ENCODE peak calls at places on chromosomes 3 and 15, in seven cellular contexts. P is K562, T is GM12891, N is SK-N-SH, U is GM12878, M is H1, F is HepG2. X is an unnamed sample.

GRCh38 chr3:57689367-57690053 is 3.4 kb downstream of the DENND6A start:
- DNase-seq in P (peak; percentile 11), T (no peak), N (no peak), U (no peak), M (no peak), F (no peak), X (no peak)

GRCh38 chr3:123158330-123158729 is 43.4 kb upstream of the SEC22A start:
- DNase-seq in P (no peak), T (no peak), N (peak; percentile 19), U (no peak), M (peak; percentile 6), F (no peak), X (no peak)

GRCh38 chr3:62525276-62525675 is 151.9 kb upstream of the FEZF2 start:
- DNase-seq in P (no peak), T (no peak), N (no peak), U (no peak), M (no peak), F (no peak), X (no peak)

GRCh38 chr15:67050062-67050461 is 15.3 kb upstream of the SMAD3 start:
- DNase-seq in P (no peak), T (no peak), N (no peak), U (no peak), M (no peak), F (no peak), X (no peak)

GRCh38 chr3:32217339-32217738 is 21.1 kb upstream of the CMTM8 start:
- DNase-seq in P (no peak), T (no peak), N (no peak), U (no peak), M (no peak), F (peak; percentile 54), X (no peak)

GRCh38 chr3:52126500-52126899 is 27.7 kb downstream of the POC1A start:
- DNase-seq in P (no peak), T (no peak), N (no peak), U (no peak), M (no peak), F (no peak), X (no peak)

GRCh38 chr3:104629038-104629437 is 737.7 kb upstream of the ALCAM start:
- DNase-seq in P (no peak), T (no peak), N (no peak), U (no peak), M (no peak), F (no peak), X (no peak)

GRCh38 chr3:4306860-4307259 is 3.7 kb downstream of the SETMAR start:
- DNase-seq in P (no peak), T (no peak), N (no peak), U (no peak), M (no peak), F (no peak), X (no peak)

GRCh38 chr15:33028495-33028894 is 166.0 kb downstream of the FMN1 start:
- DNase-seq in P (no peak), T (no peak), N (peak; percentile 21), U (no peak), M (no peak), F (no peak), X (no peak)

GRCh38 chr15:101250331-101250730 is 1.5 kb downstream of the CHSY1 start:
- DNase-seq in P (no peak), T (no peak), N (no peak), U (no peak), M (no peak), F (no peak), X (no peak)

GRCh38 chr15:26771168-26771916 is 1.5 kb downstream of the GABRB3 start:
- DNase-seq in P (no peak), T (no peak), N (peak; percentile 60), U (no peak), M (peak; percentile 93), F (peak; percentile 2), X (no peak)

GRCh38 chr3:197713477-197713822 is 23.3 kb downstream of the RUBCN start:
- DNase-seq in P (no peak), T (no peak), N (no peak), U (no peak), M (no peak), F (no peak), X (no peak)

GRCh38 chr3:20401253-20401652 is 215.2 kb upstream of the SGO1 start:
- DNase-seq in P (no peak), T (no peak), N (no peak), U (no peak), M (no peak), F (no peak), X (no peak)
- TF ChIP-seq TAF1 in P (no peak), T (no peak), N (no peak), U (no peak), M (no peak), F (no peak), X (no peak)

GRCh38 chr3:187713504-187713903 is 11.1 kb upstream of the RTP2 start:
- DNase-seq in P (peak; percentile 23), T (no peak), N (no peak), U (no peak), M (no peak), F (peak; percentile 61), X (no peak)
- TF ChIP-seq TAF1 in P (no peak), T (no peak), N (no peak), U (no peak), M (no peak), F (no peak), X (no peak)

DNA sequence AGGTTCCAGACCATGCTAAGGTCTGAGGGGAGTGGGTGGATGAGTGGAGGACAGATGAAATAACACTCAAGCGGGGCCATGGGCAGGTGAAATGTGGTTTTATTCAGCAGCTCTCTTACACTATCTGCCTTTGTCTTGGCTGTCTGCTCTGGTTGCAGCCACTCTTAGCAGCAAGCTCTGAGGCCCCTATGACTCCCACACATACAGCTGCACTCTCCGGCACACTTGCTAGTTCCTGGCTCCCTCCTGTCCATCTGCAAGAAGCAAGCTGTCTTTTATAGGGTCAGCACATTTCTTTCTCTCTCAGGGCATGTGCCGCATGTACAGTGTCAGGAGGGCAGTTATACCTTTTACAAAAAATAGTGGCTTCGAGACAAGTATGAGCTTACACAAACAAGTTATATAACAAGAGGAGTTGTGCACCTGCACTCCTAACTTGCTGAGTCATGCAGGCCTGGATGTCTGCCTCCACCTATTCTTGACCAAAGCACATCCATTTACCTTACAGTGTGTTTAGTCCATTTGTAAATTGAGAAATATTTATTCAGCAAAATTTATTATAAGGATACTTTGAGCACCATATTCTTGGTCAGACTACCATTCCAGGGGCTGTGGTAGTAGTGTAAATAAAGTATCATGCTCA is 683.7 kb upstream of the CBLB start:
- DNase-seq in P (no peak), T (no peak), N (no peak), U (no peak), M (no peak), F (no peak), X (no peak)
- TF ChIP-seq TAF1 in P (no peak), T (no peak), N (no peak), U (no peak), M (no peak), F (no peak), X (no peak)

DNA sequence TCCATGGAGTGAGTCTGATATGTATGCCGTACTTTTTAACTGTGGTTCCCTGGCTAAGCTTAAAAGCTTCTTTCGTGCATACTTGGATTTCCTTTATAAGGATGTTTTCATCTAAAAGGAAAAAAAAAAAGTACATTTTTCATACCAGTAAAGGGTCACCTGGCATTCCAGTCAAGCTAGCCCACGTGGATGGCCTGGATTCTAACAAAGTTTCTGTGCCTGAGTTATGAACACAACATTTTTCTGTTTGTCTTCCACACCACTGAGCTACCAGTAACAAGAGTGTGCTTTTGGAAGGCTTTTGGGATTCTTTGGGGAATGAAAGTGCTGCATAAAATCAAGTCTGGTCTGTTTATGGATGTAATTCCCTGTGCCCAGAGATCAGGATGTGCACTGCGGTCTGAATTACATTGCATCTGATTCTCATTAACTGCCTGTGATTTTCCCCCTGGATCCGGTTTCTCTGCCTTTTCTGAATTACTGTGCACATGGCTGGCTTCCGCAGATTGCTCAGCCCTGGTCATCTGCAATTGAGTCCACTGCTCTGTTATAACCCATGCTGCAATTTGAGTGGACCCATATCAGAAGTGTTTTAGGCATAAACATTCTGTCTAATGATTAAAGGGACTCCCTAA is 38.3 kb upstream of the MAGI1 start:
- DNase-seq in P (no peak), T (no peak), N (peak; percentile 78), U (no peak), M (no peak), F (no peak), X (no peak)
- TF ChIP-seq TAF1 in P (no peak), T (no peak), N (peak; percentile 24), U (no peak), M (no peak), F (no peak), X (no peak)

GRCh38 chr15:99580061-99580460 is 14.3 kb downstream of the MEF2A start:
- DNase-seq in P (no peak), T (no peak), N (no peak), U (no peak), M (no peak), F (no peak), X (no peak)

GRCh38 chr15:99582508-99582960 is 16.8 kb downstream of the MEF2A start:
- DNase-seq in P (no peak), T (no peak), N (no peak), U (no peak), M (no peak), F (no peak), X (no peak)

GRCh38 chr15:99578809-99579208 is 13.0 kb downstream of the MEF2A start:
- DNase-seq in P (no peak), T (no peak), N (no peak), U (no peak), M (no peak), F (no peak), X (no peak)

GRCh38 chr15:99586121-99586520 is 20.3 kb downstream of the MEF2A start:
- DNase-seq in P (no peak), T (no peak), N (no peak), U (no peak), M (no peak), F (no peak), X (no peak)

GRCh38 chr15:99584081-99584600 is 18.4 kb downstream of the MEF2A start:
- DNase-seq in P (no peak), T (no peak), N (no peak), U (no peak), M (no peak), F (no peak), X (no peak)
- TF ChIP-seq TAF1 in P (no peak), T (no peak), N (no peak), U (no peak), M (no peak), F (no peak), X (no peak)

DNA sequence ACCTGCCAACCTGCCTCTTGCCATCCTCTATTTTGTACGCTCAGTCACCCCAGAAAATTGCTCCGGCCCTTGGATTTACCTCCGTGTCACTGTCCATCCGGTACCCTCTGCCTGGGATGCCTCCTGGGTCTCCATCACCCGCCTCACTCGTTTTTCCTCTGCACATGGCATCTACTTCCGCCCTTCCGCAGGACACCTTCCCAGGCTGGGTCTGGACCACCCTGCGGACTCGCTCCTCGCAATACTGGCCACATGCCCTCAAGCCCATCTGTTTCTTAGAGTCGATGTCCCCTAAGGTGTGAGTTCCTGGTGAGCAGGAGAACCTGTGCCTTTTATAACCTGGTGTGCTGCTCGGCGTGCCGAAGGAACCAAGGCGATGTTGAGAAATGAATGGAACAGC is 58.5 kb downstream of the APBA2 start:
- DNase-seq in P (no peak), T (no peak), N (no peak), U (no peak), M (no peak), F (no peak), X (no peak)
- TF ChIP-seq TAF1 in P (no peak), T (no peak), N (no peak), U (no peak), M (no peak), F (no peak), X (no peak)

X was measured in GM12892.